ENCODE peak calls at places on chromosomes 16 and 17, in seven cellular contexts. Y is transverse colon, R is fibroblast of lung, F is HCT116, H is endodermal cell, J is hepatocyte, W is H9. T is an unnamed sample.
A peak's percentile ranks its signal among the peaks of the same experiment; 100 is the strongest.

GRCh38 chr16:61858996-61859395 is 177.2 kb downstream of the CDH8 start:
- DNase-seq in Y (no peak), R (peak; percentile 53), F (no peak), H (no peak), J (no peak), W (no peak), T (no peak)

GRCh38 chr16:14650629-14651028 is 17.9 kb downstream of the BFAR start:
- DNase-seq in Y (no peak), R (no peak), F (no peak), H (no peak), J (no peak), W (no peak), T (no peak)

GRCh38 chr17:28527859-28528258 is 21.7 kb downstream of the FOXN1 start:
- DNase-seq in Y (peak; percentile 58), R (no peak), F (no peak), H (no peak), J (no peak), W (no peak), T (no peak)

GRCh38 chr17:11853321-11854151 is 143.7 kb downstream of the ZNF18 start:
- DNase-seq in Y (no peak), R (peak; percentile 24), F (no peak), H (no peak), J (no peak), W (peak; percentile 52), T (no peak)

GRCh38 chr16:5642470-5642869 is 544.9 kb upstream of the EEF2KMT start:
- DNase-seq in Y (no peak), R (no peak), F (no peak), H (no peak), J (no peak), W (no peak), T (no peak)

GRCh38 chr16:19840524-19841110 is 44.0 kb downstream of the GPRC5B start:
- DNase-seq in Y (no peak), R (no peak), F (no peak), H (no peak), J (no peak), W (no peak), T (no peak)

GRCh38 chr17:78717431-78717980 is 64.6 kb downstream of the CYTH1 start:
- DNase-seq in Y (peak; percentile 25), R (peak; percentile 45), F (no peak), H (peak; percentile 42), J (peak; percentile 29), W (no peak), T (peak; percentile 49)

GRCh38 chr16:76857402-76857801 is 333.6 kb upstream of the MON1B start:
- DNase-seq in Y (no peak), R (no peak), F (no peak), H (no peak), J (no peak), W (no peak), T (no peak)

GRCh38 chr17:59783221-59784016 is 76.0 kb downstream of the VMP1 start:
- DNase-seq in Y (no peak), R (peak; percentile 84), F (peak; percentile 80), H (no peak), J (no peak), W (no peak), T (no peak)

DNA sequence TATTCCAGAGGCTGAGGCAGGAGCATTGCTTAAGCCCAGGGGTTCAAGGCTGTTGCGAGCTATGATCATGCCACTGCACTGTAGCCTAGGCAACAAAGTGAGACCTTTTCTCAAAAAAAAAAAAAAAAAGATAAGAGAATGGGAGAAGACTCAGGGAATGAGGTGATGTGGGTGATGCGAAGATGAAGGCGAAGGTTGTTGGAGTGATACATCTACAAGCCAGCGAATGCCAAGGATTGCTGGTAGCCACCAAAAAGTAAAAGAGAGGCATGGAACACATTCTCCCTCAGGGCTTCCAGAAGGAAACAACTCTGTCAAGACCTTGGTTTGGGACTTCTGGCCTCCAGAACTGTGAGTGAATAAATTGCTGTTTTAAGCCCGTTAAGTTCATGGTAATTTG is 26.0 kb upstream of the CNEP1R1 start:
- DNase-seq in Y (no peak), R (no peak), F (no peak), H (no peak), J (no peak), W (no peak), T (no peak)
- TF ChIP-seq CTCF in Y (no peak), R (no peak), F (no peak), H (no peak), J (no peak), W (no peak), T (no peak)

DNA sequence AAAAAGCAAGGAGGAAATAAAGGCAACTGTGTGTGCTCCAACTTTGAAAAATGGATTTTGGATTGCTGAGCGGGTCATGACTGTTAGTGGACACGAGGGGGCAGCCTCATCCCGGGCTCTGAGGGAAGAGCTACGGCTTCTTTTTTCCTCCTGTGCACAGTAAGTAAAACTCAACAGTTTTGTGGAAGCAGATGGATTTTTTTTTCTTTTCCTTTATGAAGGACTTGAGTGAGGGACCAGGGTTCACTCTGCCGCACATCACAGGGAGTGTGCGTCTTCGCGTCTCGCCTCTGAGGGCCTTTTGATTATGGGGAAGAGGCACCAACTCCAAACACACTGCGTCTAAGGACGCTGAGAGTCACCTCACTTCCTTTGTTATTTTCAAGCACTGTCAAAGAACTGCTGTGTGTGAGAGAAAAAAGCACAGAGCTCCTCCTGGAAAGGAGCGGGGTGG is 80.3 kb upstream of the GOT2 start:
- DNase-seq in Y (peak; percentile 15), R (peak; percentile 36), F (peak; percentile 7), H (peak; percentile 75), J (peak; percentile 78), W (peak; percentile 52), T (peak; percentile 34)
- H3K27ac ChIP-seq in Y (no peak overlapping the region), R (no peak overlapping the region), F (no peak overlapping the region), H (peak overlapping the region; percentile 26), J (no peak overlapping the region), W (no peak overlapping the region), T (no peak overlapping the region)

DNA sequence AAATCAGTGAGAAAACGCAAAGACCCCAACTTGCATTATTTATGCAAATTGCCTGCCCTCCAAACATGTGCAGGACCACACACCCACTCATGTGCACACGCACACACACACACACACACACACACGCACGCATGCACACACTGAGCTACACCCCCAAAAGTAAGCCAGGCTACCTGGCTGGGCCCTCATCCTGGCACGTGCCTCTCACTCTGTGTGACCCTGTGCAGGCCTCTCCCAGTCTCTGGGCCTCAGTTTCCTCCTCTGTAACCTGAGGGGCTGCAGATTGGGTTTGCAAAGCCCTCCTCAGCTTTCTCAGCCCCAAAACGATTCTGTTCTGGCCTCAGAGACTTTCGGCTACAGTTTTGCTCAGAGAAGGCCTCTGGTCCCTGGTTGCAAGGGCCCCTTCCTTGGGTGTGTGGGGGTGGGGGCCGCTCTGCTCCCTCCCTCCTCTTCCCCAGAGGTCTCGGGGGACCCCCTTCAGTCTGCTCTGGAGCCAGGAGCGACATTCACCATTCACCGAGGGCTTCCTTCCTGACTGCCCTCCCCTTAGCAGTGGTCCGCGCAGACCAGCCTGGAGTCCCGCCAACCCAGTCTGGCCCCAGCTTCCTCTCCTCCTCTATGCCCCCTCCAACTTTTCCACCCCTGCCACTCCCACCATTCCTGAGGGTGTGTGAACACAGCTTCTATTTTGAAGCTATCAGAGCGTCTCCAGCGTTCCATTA is 5.4 kb upstream of the PIK3R6 start:
- DNase-seq in Y (no peak), R (no peak), F (no peak), H (no peak), J (no peak), W (no peak), T (no peak)
- H3K27me3 ChIP-seq in Y (peaks cover 10% of the 10 kb centered on the region), R (peaks cover 3% of the 10 kb centered on the region), F (peaks cover 17% of the 10 kb centered on the region), H (no peaks in the 10 kb centered on the region), J (peaks cover 14% of the 10 kb centered on the region), W (no peaks in the 10 kb centered on the region), T (no peaks in the 10 kb centered on the region)

GRCh38 chr16:49556252-49557069 is 182.9 kb downstream of the C16orf78 start:
- DNase-seq in Y (no peak), R (peak; percentile 47), F (peak; percentile 4), H (peak; percentile 82), J (peak; percentile 69), W (peak; percentile 55), T (peak; percentile 47)
- TF ChIP-seq CTCF in Y (peak; percentile 40), R (peak; percentile 59), F (peak; percentile 43), H (peak; percentile 85), J (peak; percentile 76), W (peak; percentile 81), T (peak; percentile 66)

DNA sequence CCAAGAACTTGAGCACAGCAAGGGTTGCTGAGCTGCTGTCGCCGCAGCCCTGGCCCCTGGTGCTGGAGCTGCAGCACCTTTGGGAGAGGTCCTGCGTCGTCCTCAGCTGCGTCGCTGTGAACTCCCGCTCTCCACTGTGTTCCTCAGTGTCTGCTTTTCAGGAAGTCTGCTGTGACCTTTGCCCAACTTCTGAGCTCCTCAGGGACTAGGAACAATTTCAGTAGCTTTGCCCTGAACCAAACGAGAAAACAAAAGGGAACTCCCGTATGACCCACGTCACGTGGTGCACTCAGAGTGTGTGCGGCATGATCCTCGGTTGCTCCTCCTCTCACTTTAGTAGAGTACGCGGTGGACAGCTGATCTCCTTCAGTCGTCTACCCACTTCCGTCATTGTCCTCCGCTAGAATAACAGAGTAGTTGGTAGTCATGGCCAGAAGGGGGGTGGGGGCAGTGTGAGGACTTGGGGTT is 44.2 kb downstream of the WDR45B start:
- DNase-seq in Y (peak; percentile 74), R (peak; percentile 28), F (no peak), H (no peak), J (peak; percentile 49), W (no peak), T (no peak)
- H3K27ac ChIP-seq in Y (peak overlapping the region; percentile 61), R (no peak overlapping the region), F (no peak overlapping the region), H (no peak overlapping the region), J (peak overlapping the region; percentile 37), W (no peak overlapping the region), T (no peak overlapping the region)

GRCh38 chr17:74632196-74632540 is 8.6 kb upstream of the CD300E start:
- DNase-seq in Y (no peak), R (no peak), F (no peak), H (no peak), J (no peak), W (peak; percentile 48), T (no peak)

GRCh38 chr17:74635418-74635817 is 11.9 kb upstream of the CD300E start:
- DNase-seq in Y (no peak), R (no peak), F (no peak), H (peak; percentile 84), J (no peak), W (no peak), T (no peak)

GRCh38 chr17:74631468-74632195 is 8.1 kb upstream of the CD300E start:
- DNase-seq in Y (no peak), R (no peak), F (no peak), H (peak; percentile 64), J (peak; percentile 71), W (no peak), T (no peak)

GRCh38 chr17:74632597-74632996 is 9.1 kb upstream of the CD300E start:
- DNase-seq in Y (no peak), R (no peak), F (no peak), H (no peak), J (no peak), W (no peak), T (no peak)

DNA sequence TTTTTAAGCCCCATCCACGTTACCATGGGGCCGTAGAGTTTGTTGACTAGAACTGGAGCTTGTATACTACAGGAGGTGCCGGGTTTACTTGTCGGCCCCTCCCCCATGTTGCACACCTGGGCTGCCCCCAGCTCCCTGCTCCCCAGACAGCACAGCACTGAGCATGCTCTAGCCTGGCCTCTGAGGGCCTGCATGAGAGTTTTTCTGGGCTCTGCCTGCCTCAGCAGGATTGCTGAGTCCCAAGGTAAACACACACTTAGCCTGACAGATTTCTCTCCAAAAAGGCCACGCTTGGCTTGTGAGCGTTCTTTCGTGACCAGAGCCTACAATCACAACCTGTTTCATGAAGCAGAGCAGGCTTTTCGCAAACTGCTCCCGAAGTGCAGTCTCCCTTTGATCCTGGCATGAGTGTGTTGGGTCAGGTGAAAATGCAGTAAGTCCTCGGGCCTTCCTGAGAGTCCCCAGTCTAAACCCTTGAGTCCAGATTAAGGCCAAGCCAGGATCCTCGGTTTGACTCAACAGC is 9.8 kb upstream of the CD300E start:
- DNase-seq in Y (no peak), R (no peak), F (no peak), H (no peak), J (no peak), W (no peak), T (no peak)
- H3K27me3 ChIP-seq in Y (peaks cover 38% of the 10 kb centered on the region), R (no peaks in the 10 kb centered on the region), F (peaks cover 26% of the 10 kb centered on the region), H (no peaks in the 10 kb centered on the region), J (peaks cover 4% of the 10 kb centered on the region), W (no peaks in the 10 kb centered on the region), T (no peaks in the 10 kb centered on the region)

T was measured in WERI-Rb-1.